ENCODE peak calls at places on chromosomes 5 and 9, in ten cellular contexts. M, K, R, G, H, B, U, O, D and F are unnamed samples.

GRCh38 chr5:173236531-173237501 is 1.8 kb upstream of the NKX2-5 start:
- DNase-seq in M (no peak), K (no peak), R (no peak), G (no peak), H (no peak), B (peak; percentile 44), U (no peak), O (no peak), D (peak; percentile 36), F (no peak)

GRCh38 chr9:21709464-21710058 is 92.9 kb upstream of the MTAP start:
- DNase-seq in M (peak; percentile 53), K (peak; percentile 38), R (peak; percentile 65), G (peak; percentile 64), H (peak; percentile 57), B (peak; percentile 55), U (no peak), O (peak; percentile 73), D (peak; percentile 89), F (no peak)

GRCh38 chr9:109728696-109729300 is 51.2 kb upstream of the PALM2AKAP2 start:
- DNase-seq in M (no peak), K (no peak), R (peak; percentile 28), G (no peak), H (no peak), B (no peak), U (peak; percentile 16), O (no peak), D (no peak), F (no peak)

GRCh38 chr9:3992924-3993323 is 306.9 kb downstream of the GLIS3 start:
- DNase-seq in M (peak; percentile 68), K (no peak), R (peak; percentile 26), G (peak; percentile 21), H (no peak), B (no peak), U (peak; percentile 46), O (no peak), D (no peak), F (no peak)

GRCh38 chr9:4970970-4971641 is 14.0 kb upstream of the JAK2 start:
- DNase-seq in M (no peak), K (peak; percentile 63), R (no peak), G (no peak), H (no peak), B (no peak), U (no peak), O (no peak), D (no peak), F (no peak)

GRCh38 chr9:111036946-111037743 is 1.1 kb downstream of the LPAR1 start:
- DNase-seq in M (peak; percentile 37), K (no peak), R (peak; percentile 69), G (peak; percentile 53), H (peak; percentile 32), B (no peak), U (peak; percentile 33), O (peak; percentile 29), D (peak; percentile 67), F (no peak)

GRCh38 chr5:140311011-140311467 is 8.1 kb upstream of the PFDN1 start:
- DNase-seq in M (peak; percentile 96), K (no peak), R (peak; percentile 98), G (peak; percentile 78), H (peak; percentile 86), B (no peak), U (peak; percentile 96), O (peak; percentile 86), D (no peak), F (no peak)

GRCh38 chr5:126875303-126875785 is 98.4 kb downstream of the LMNB1 start:
- DNase-seq in M (no peak), K (no peak), R (no peak), G (peak; percentile 68), H (no peak), B (no peak), U (no peak), O (no peak), D (peak; percentile 11), F (no peak)

GRCh38 chr9:114031037-114031436 is 47.1 kb downstream of the AMBP start:
- DNase-seq in M (no peak), K (no peak), R (no peak), G (no peak), H (no peak), B (no peak), U (no peak), O (no peak), D (no peak), F (no peak)

GRCh38 chr9:129400001-129400970 is 220.6 kb downstream of the C9orf50 start:
- DNase-seq in M (no peak), K (no peak), R (no peak), G (no peak), H (no peak), B (no peak), U (no peak), O (no peak), D (no peak), F (no peak)
- H4K20me1 ChIP-seq in M (no peaks in the 10 kb centered on the region), K (no peaks in the 10 kb centered on the region), R (no peaks in the 10 kb centered on the region), G (no peaks in the 10 kb centered on the region), H (no peaks in the 10 kb centered on the region), B (no peaks in the 10 kb centered on the region), U (no peaks in the 10 kb centered on the region), O (no peaks in the 10 kb centered on the region), D (no peaks in the 10 kb centered on the region), F (no peaks in the 10 kb centered on the region)

GRCh38 chr9:134389659-134390058 is 63.4 kb downstream of the RXRA start:
- DNase-seq in M (no peak), K (no peak), R (no peak), G (no peak), H (no peak), B (no peak), U (no peak), O (no peak), D (no peak), F (no peak)
- H4K20me1 ChIP-seq in M (peaks cover 100% of the 10 kb centered on the region), K (no peaks in the 10 kb centered on the region), R (peaks cover 10% of the 10 kb centered on the region), G (peaks cover 100% of the 10 kb centered on the region), H (no peaks in the 10 kb centered on the region), B (no peaks in the 10 kb centered on the region), U (peaks cover 97% of the 10 kb centered on the region), O (no peaks in the 10 kb centered on the region), D (peaks cover 6% of the 10 kb centered on the region), F (peaks cover 14% of the 10 kb centered on the region)

GRCh38 chr5:134123360-134123759 is 8.9 kb downstream of the TCF7 start:
- DNase-seq in M (no peak), K (no peak), R (no peak), G (no peak), H (no peak), B (no peak), U (no peak), O (no peak), D (no peak), F (no peak)
- H4K20me1 ChIP-seq in M (peaks cover 18% of the 10 kb centered on the region), K (no peaks in the 10 kb centered on the region), R (no peaks in the 10 kb centered on the region), G (no peaks in the 10 kb centered on the region), H (no peaks in the 10 kb centered on the region), B (peaks cover 3% of the 10 kb centered on the region), U (peaks cover 17% of the 10 kb centered on the region), O (no peaks in the 10 kb centered on the region), D (peaks cover 5% of the 10 kb centered on the region), F (no peaks in the 10 kb centered on the region)

DNA sequence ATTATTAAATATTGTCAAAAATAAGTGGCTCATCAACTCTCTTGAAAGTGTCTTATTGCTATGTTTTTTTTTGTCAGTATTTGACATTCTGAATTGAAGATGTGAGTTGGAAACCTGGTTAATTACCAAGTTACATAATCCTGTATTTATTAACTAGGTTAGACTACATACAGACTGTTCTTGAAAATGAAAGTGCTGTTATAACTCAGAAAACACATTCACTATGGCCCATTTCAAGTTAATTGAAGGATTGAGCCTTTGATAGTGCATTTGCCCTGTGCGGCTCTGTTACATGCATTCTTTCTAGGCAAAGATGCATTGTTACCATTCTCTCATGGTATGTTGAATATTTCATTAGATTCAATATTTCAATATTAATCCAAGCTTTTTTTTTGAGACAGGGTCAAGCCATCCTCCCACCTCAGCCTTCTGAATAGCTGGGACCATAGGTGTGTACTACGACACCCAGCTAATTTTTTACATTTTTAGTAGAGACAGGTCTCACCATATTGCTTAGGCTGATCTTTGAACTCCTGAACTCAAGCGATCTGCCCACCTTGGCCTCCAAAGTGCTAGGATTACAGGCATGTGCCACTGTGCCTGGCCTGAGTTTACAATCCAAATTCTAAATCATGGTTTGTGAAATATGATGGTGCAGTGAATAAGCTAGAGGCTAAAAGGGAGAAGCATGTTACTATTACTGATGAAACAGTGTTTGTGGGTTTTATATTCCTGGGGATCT is 10.0 kb downstream of the CTNNA1 start:
- DNase-seq in M (no peak), K (no peak), R (no peak), G (no peak), H (no peak), B (no peak), U (no peak), O (no peak), D (no peak), F (no peak)
- H4K20me1 ChIP-seq in M (peaks cover 95% of the 10 kb centered on the region), K (no peaks in the 10 kb centered on the region), R (peaks cover 32% of the 10 kb centered on the region), G (peaks cover 91% of the 10 kb centered on the region), H (peaks cover 14% of the 10 kb centered on the region), B (peaks cover 3% of the 10 kb centered on the region), U (peaks cover 91% of the 10 kb centered on the region), O (peaks cover 21% of the 10 kb centered on the region), D (peaks cover 57% of the 10 kb centered on the region), F (peaks cover 98% of the 10 kb centered on the region)

GRCh38 chr9:124346347-124347163 is 68.7 kb downstream of the PSMB7 start:
- DNase-seq in M (no peak), K (no peak), R (no peak), G (no peak), H (no peak), B (no peak), U (no peak), O (no peak), D (no peak), F (no peak)
- H4K20me1 ChIP-seq in M (peaks cover 27% of the 10 kb centered on the region), K (no peaks in the 10 kb centered on the region), R (no peaks in the 10 kb centered on the region), G (no peaks in the 10 kb centered on the region), H (no peaks in the 10 kb centered on the region), B (no peaks in the 10 kb centered on the region), U (peaks cover 69% of the 10 kb centered on the region), O (no peaks in the 10 kb centered on the region), D (peaks cover 2% of the 10 kb centered on the region), F (peaks cover 27% of the 10 kb centered on the region)

DNA sequence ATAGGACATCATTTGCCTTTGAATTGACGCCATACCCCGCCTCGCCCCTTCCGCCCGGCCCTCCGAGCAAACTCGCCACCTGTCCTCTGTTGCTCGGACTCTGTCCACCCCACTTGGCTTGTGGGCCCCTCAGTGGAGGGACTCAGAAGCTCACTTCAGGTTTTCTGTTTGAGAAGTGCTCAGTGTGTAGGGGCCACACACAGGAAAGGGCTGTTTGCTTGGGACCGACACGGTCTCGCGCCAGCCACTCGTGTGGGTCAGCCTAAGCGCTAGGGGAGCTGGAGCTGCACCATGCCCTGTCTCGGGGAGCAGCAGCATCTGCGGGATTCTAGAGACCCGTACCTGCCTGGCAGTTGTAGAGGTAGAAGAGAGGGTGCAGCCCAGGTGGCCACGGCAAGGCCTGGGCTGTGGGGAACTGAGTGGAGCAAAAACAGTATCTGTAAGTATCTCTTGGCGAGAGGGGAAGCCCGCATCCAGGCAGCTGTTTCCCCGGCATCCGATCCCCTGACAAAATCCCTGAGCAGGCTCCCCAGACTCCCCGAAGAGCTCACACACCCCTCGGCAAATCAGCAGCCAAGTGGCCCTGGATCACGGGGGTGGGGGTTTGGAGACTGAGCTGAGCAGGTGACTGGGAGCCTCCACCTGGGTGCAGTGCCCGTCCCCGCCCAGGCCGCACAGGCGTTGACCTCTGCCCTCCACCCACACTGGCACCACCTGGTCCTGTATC is 52.2 kb downstream of the COL5A1 start:
- DNase-seq in M (no peak), K (no peak), R (no peak), G (no peak), H (no peak), B (no peak), U (no peak), O (no peak), D (no peak), F (no peak)
- H4K20me1 ChIP-seq in M (peaks cover 96% of the 10 kb centered on the region), K (no peaks in the 10 kb centered on the region), R (peaks cover 5% of the 10 kb centered on the region), G (peaks cover 89% of the 10 kb centered on the region), H (no peaks in the 10 kb centered on the region), B (no peaks in the 10 kb centered on the region), U (peaks cover 99% of the 10 kb centered on the region), O (no peaks in the 10 kb centered on the region), D (no peaks in the 10 kb centered on the region), F (no peaks in the 10 kb centered on the region)